ENCODE peak calls at places on chromosomes 13 and 19, in four cellular contexts. P is lower lobe of right lung, I is breast epithelium, R is left ventricle myocardium inferior. V is an unnamed sample.

GRCh38 chr13:73162912-73163911 is 104.4 kb downstream of the KLF5 start:
- DNase-seq in P (no peak), I (no peak), R (no peak), V (no peak)

GRCh38 chr13:74061939-74062595 is 72.1 kb downstream of the KLF12 start:
- DNase-seq in P (no peak), I (no peak), R (no peak), V (no peak)

GRCh38 chr13:66513728-66514127 is 716.4 kb downstream of the PCDH9 start:
- DNase-seq in P (no peak), I (no peak), R (no peak), V (no peak)

GRCh38 chr19:28940751-28941500 is 272.0 kb downstream of the UQCRFS1 start:
- DNase-seq in P (no peak), I (no peak), R (no peak), V (no peak)

GRCh38 chr13:42992585-42993122 is 613 bp upstream of the EPSTI1 start:
- DNase-seq in P (no peak), I (no peak), R (no peak), V (no peak)

GRCh38 chr13:95643814-95644598 is 500 bp downstream of the DZIP1 start:
- DNase-seq in P (no peak), I (no peak), R (peak), V (no peak)

GRCh38 chr13:25046274-25046984 is 49.5 kb upstream of the PABPC3 start:
- DNase-seq in P (no peak), I (no peak), R (no peak), V (no peak)

GRCh38 chr13:44218501-44219240 is 155.0 kb upstream of the SERP2 start:
- DNase-seq in P (peak), I (peak), R (peak), V (peak)

GRCh38 chr13:34391071-34391470 is 551.0 kb upstream of the NBEA start:
- DNase-seq in P (no peak), I (no peak), R (no peak), V (no peak)

GRCh38 chr13:37074703-37075102 is 15.2 kb upstream of the SUPT20H start:
- DNase-seq in P (no peak), I (no peak), R (no peak), V (no peak)

GRCh38 chr19:50358483-50359431 is 6.7 kb downstream of the NAPSA start:
- DNase-seq in P (peak), I (peak), R (peak), V (peak)

GRCh38 chr13:25886438-25887214 is 165.2 kb downstream of the SHISA2 start:
- DNase-seq in P (no peak), I (no peak), R (no peak), V (no peak)

GRCh38 chr13:86298741-86299140 is 499.5 kb upstream of the SLITRK6 start:
- DNase-seq in P (no peak), I (no peak), R (no peak), V (no peak)

GRCh38 chr13:90091611-90092010 is 1255.9 kb upstream of the MIR17HG start:
- DNase-seq in P (no peak), I (no peak), R (no peak), V (no peak)

GRCh38 chr19:46159893-46160775 is 12.1 kb downstream of the IGFL2 start:
- DNase-seq in P (no peak), I (no peak), R (no peak), V (no peak)

GRCh38 chr19:57825501-57825900 is 4.6 kb upstream of the ZNF587B start:
- DNase-seq in P (no peak), I (no peak), R (no peak), V (no peak)

GRCh38 chr13:25980255-25980654 is 71.6 kb downstream of the SHISA2 start:
- DNase-seq in P (no peak), I (no peak), R (no peak), V (no peak)

GRCh38 chr19:51123381-51124186 is 1.1 kb upstream of the SIGLEC9 start:
- DNase-seq in P (peak), I (no peak), R (peak), V (peak)

GRCh38 chr19:5001547-5002131 is 32.7 kb downstream of the KDM4B start:
- DNase-seq in P (no peak), I (no peak), R (no peak), V (no peak)

GRCh38 chr19:40612831-40613668 is 11.9 kb downstream of the LTBP4 start:
- DNase-seq in P (peak), I (no peak), R (no peak), V (peak)

GRCh38 chr19:996051-996838 is 4.0 kb upstream of the GRIN3B start:
- DNase-seq in P (no peak), I (peak), R (no peak), V (no peak)

GRCh38 chr19:41366089-41366488 is 2.1 kb upstream of the B9D2 start:
- DNase-seq in P (no peak), I (no peak), R (no peak), V (no peak)

GRCh38 chr13:43908156-43909126 is 28.7 kb downstream of the LACC1 start:
- DNase-seq in P (no peak), I (no peak), R (no peak), V (no peak)

DNA sequence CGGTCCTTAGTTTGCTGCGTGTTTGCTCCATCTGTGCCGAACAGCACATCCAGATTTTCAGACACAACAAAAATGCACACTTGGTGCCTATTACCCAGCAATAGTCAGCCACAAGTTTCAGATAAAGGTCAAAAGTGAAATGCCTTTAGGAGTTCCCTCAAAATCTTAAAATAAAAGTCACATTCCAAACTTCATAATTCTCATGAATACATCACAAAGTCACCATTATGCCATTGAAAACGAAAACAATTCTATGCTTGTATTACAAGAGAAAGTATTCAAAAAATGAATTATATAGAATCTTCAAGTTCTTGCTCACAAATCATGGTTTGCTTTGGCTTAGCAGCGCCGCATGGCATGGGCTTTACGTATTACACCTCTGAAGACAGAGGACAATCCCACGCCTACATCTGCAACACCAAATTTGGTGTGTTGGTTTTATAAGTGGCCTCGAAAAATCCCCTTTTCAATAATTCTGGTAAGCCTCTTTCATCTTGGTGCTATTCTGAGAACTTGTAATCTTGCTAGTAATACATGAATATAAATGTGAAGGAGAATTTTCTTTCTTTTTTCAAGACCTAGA is 26.6 kb downstream of the COL4A1 start:
- DNase-seq in P (no peak), I (no peak), R (no peak), V (no peak)
- TF ChIP-seq CTCF in P (no peak), I (no peak), R (no peak), V (no peak)

DNA sequence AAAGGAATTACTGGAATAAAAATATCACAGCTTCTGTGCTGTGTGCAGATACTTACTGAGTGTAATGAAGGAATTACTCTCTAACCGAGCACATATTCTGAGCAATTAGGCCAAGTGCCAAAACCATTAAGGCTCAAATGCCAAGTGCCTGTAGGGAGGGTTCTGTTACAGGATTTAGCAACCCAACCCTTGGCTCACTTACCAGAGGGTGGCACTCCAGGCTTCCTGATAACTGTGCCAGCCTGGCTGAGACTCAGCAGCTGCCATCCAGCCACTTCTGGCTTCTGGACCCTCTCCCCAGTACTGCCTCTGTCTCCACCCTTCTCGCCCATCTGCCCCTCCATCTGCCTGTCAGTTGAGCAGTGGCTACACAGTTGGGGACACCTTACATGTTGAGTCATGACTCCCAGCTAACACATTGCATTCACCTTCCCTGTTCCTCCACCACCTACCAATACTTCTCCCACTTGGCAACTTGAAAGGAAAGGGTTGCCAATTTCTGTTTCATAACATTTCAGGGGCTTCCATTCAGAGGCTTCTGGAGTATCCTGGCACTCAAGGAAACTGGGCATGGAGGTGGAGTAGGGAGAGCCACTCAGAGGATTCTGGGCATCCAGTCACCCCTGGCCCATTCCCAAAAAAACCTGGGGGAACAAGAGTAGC is 110.5 kb downstream of the COG6 start:
- DNase-seq in P (peak), I (peak), R (peak), V (peak)
- TF ChIP-seq CTCF in P (peak), I (no peak), R (peak), V (no peak)

DNA sequence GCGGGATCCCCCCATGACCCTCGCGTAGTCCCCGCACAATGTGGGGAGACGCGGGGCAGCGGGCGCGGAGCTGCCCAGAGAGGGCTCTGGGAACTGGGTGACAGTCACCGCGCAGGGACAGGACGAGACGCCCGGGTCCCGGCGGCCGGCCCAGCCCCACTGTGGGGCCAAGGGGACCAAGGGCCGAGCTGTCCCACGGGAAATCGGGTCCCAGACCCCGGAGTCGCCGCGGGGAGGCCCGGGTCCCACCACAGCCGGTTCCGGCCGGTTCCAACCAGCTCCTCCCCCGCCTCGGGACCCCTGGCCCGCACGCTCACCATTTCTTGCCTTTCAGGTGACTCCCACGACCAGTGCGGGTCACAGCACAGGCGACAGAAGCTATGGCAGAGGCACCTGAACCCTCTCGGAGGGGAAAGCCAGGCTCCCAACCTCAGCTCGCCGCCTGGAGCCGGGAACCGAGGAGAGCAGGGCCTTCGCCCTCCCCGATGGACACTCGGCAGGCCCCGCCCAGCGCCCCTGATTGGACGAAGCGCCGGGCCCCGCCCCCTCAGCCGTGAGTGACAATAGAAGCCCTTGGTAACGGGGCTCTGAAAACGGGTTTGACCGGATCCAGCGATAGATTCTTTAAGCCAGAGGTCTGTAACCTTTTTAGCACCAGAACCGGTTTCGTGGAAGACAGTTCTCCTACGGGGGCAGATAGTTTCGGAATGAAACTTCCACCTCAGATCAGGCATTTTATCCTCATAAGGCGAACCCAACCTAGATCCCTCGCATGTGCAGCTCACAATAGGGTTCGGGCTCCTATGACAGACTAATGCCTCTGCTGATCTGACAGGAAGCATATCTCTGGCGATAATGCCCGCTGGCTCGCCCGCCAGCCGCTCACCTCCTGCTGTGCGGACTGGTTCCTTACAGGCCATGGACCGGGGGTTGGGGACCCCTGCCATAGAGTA is at the start of gene ZNF433:
- DNase-seq in P (peak), I (peak), R (peak), V (peak)
- TF ChIP-seq CTCF in P (no peak), I (peak), R (no peak), V (no peak)

GRCh38 chr13:93814658-93815057 is 588.1 kb downstream of the GPC6 start:
- DNase-seq in P (no peak), I (no peak), R (no peak), V (no peak)
- TF ChIP-seq CTCF in P (no peak), I (no peak), R (no peak), V (no peak)

GRCh38 chr19:18291019-18291524 is 9.7 kb upstream of the JUND start:
- DNase-seq in P (no peak), I (no peak), R (peak), V (no peak)
- TF ChIP-seq CTCF in P (no peak), I (no peak), R (no peak), V (no peak)

GRCh38 chr13:99566125-99567083 is 65.1 kb downstream of the TM9SF2 start:
- DNase-seq in P (no peak), I (no peak), R (no peak), V (no peak)
- TF ChIP-seq CTCF in P (no peak), I (no peak), R (no peak), V (no peak)

V was measured in left lung.